ENCODE peak calls at places on chromosomes 7 and 10, in nine cellular contexts. One of them, this sample, is unnamed.
A peak's percentile ranks its signal among the peaks of the same experiment; 100 is the strongest.

GRCh38 chr7:28124413-28124812 is 56.2 kb downstream of the JAZF1 start:
- DNase-seq in right lobe of liver: no peak
- DNase-seq in astrocyte of the cerebellum: no peak
- DNase-seq in heart left ventricle: no peak
- DNase-seq in ovary: no peak
- DNase-seq in A549: no peak
- DNase-seq in BJ: no peak
- DNase-seq in cardiac muscle cell: no peak
- DNase-seq in psoas muscle: no peak
- DNase-seq in this sample: no peak

GRCh38 chr10:49844775-49845561 is 82.8 kb upstream of the OGDHL start:
- DNase-seq in ovary: no peak
- DNase-seq in astrocyte of the cerebellum: peak; percentile 31
- DNase-seq in right lobe of liver: no peak
- DNase-seq in BJ: peak; percentile 9
- DNase-seq in A549: peak; percentile 25
- DNase-seq in cardiac muscle cell: no peak
- DNase-seq in heart left ventricle: no peak
- DNase-seq in psoas muscle: no peak
- DNase-seq in this sample: no peak

GRCh38 chr10:97701438-97702064 is 12.0 kb upstream of the MARVELD1 start:
- DNase-seq in BJ: no peak
- DNase-seq in right lobe of liver: no peak
- DNase-seq in heart left ventricle: no peak
- DNase-seq in A549: peak; percentile 88
- DNase-seq in cardiac muscle cell: peak; percentile 80
- DNase-seq in ovary: no peak
- DNase-seq in astrocyte of the cerebellum: peak; percentile 56
- DNase-seq in psoas muscle: no peak
- DNase-seq in this sample: peak; percentile 73

GRCh38 chr7:132187391-132187790 is 388.9 kb downstream of the PLXNA4 start:
- DNase-seq in right lobe of liver: no peak
- DNase-seq in A549: no peak
- DNase-seq in astrocyte of the cerebellum: no peak
- DNase-seq in heart left ventricle: no peak
- DNase-seq in ovary: no peak
- DNase-seq in BJ: no peak
- DNase-seq in cardiac muscle cell: no peak
- DNase-seq in psoas muscle: no peak
- DNase-seq in this sample: no peak

GRCh38 chr10:4867520-4868356 is 41.7 kb downstream of the AKR1E2 start:
- DNase-seq in BJ: no peak
- DNase-seq in heart left ventricle: no peak
- DNase-seq in A549: no peak
- DNase-seq in psoas muscle: no peak
- DNase-seq in astrocyte of the cerebellum: no peak
- DNase-seq in ovary: no peak
- DNase-seq in right lobe of liver: no peak
- DNase-seq in cardiac muscle cell: peak; percentile 88
- DNase-seq in this sample: no peak

GRCh38 chr7:30681262-30682130 is 760 bp downstream of the CRHR2 start:
- DNase-seq in ovary: peak; percentile 67
- DNase-seq in cardiac muscle cell: peak; percentile 60
- DNase-seq in astrocyte of the cerebellum: no peak
- DNase-seq in right lobe of liver: no peak
- DNase-seq in psoas muscle: no peak
- DNase-seq in BJ: no peak
- DNase-seq in heart left ventricle: no peak
- DNase-seq in A549: no peak
- DNase-seq in this sample: no peak

GRCh38 chr7:123327661-123328060 is 127.9 kb upstream of the SLC13A1 start:
- DNase-seq in psoas muscle: no peak
- DNase-seq in astrocyte of the cerebellum: no peak
- DNase-seq in cardiac muscle cell: no peak
- DNase-seq in ovary: no peak
- DNase-seq in BJ: no peak
- DNase-seq in heart left ventricle: no peak
- DNase-seq in A549: no peak
- DNase-seq in right lobe of liver: no peak
- DNase-seq in this sample: no peak

GRCh38 chr7:121572615-121573014 is 176.5 kb upstream of the FAM3C start:
- DNase-seq in heart left ventricle: no peak
- DNase-seq in cardiac muscle cell: no peak
- DNase-seq in A549: no peak
- DNase-seq in psoas muscle: no peak
- DNase-seq in right lobe of liver: no peak
- DNase-seq in astrocyte of the cerebellum: no peak
- DNase-seq in BJ: no peak
- DNase-seq in ovary: no peak
- DNase-seq in this sample: no peak

GRCh38 chr10:132542086-132542775 is 4.6 kb downstream of the INPP5A start:
- DNase-seq in astrocyte of the cerebellum: no peak
- DNase-seq in psoas muscle: peak; percentile 46
- DNase-seq in right lobe of liver: peak; percentile 60
- DNase-seq in ovary: peak; percentile 29
- DNase-seq in cardiac muscle cell: no peak
- DNase-seq in A549: no peak
- DNase-seq in BJ: no peak
- DNase-seq in heart left ventricle: peak; percentile 29
- DNase-seq in this sample: no peak

DNA sequence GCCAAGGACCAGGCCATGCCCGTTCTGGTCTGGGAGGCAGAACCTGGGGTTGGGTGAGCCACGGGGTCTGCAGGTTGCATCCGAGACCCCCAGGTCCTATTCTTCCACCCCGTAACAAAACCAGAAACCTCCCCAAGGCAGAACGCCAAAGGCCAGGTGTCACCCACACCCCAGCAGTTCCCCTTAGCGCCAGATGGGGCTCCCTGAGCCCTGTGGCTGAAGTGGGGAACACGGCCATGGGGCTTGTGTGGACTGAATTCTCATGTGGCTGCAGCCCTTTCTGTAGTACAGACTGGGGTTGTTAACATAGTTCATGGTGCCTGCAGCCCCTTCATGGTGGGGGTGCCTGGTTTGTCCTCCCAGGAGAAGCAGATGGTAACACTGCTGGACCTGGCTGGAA is 10.2 kb downstream of the BRI3 start:
- DNase-seq in astrocyte of the cerebellum: no peak
- DNase-seq in heart left ventricle: no peak
- DNase-seq in ovary: no peak
- DNase-seq in BJ: no peak
- DNase-seq in A549: no peak
- DNase-seq in right lobe of liver: no peak
- DNase-seq in cardiac muscle cell: no peak
- DNase-seq in psoas muscle: no peak
- DNase-seq in this sample: no peak
- TF ChIP-seq CTCF in astrocyte of the cerebellum: peak; percentile 29
- TF ChIP-seq CTCF in heart left ventricle: no peak
- TF ChIP-seq CTCF in ovary: no peak
- TF ChIP-seq CTCF in BJ: peak; percentile 25
- TF ChIP-seq CTCF in A549: no peak
- TF ChIP-seq CTCF in right lobe of liver: no peak
- TF ChIP-seq CTCF in cardiac muscle cell: peak; percentile 20
- TF ChIP-seq CTCF in psoas muscle: no peak
- TF ChIP-seq CTCF in this sample: no peak

DNA sequence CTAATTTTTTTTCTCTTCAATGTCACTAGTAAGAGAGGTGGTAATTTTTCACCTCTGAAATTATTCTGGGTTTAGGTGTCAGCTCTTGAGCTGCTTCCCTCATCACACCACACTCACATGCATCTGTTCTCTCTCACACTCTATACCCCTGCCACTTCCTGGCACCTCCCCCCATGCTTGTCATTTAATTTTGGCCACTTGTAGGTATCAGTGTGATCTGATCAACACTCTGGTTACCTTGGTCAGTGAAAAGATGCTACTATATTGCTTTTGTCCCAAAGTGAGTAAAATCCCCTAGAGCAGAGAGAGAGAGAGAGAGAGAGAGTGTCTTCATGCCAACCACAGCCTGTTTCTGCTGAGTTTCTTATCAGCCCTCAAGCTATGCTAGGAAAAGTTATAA is 42.5 kb downstream of the STK17A start:
- DNase-seq in A549: no peak
- DNase-seq in right lobe of liver: no peak
- DNase-seq in heart left ventricle: no peak
- DNase-seq in cardiac muscle cell: no peak
- DNase-seq in astrocyte of the cerebellum: no peak
- DNase-seq in psoas muscle: no peak
- DNase-seq in ovary: no peak
- DNase-seq in BJ: no peak
- DNase-seq in this sample: no peak
- H3K4me3 ChIP-seq in A549: no peak overlapping the region
- H3K4me3 ChIP-seq in right lobe of liver: no peak overlapping the region
- H3K4me3 ChIP-seq in heart left ventricle: no peak overlapping the region
- H3K4me3 ChIP-seq in cardiac muscle cell: no peak overlapping the region
- H3K4me3 ChIP-seq in astrocyte of the cerebellum: no peak overlapping the region
- H3K4me3 ChIP-seq in psoas muscle: no peak overlapping the region
- H3K4me3 ChIP-seq in ovary: no peak overlapping the region
- H3K4me3 ChIP-seq in BJ: no peak overlapping the region
- H3K4me3 ChIP-seq in this sample: no peak overlapping the region

DNA sequence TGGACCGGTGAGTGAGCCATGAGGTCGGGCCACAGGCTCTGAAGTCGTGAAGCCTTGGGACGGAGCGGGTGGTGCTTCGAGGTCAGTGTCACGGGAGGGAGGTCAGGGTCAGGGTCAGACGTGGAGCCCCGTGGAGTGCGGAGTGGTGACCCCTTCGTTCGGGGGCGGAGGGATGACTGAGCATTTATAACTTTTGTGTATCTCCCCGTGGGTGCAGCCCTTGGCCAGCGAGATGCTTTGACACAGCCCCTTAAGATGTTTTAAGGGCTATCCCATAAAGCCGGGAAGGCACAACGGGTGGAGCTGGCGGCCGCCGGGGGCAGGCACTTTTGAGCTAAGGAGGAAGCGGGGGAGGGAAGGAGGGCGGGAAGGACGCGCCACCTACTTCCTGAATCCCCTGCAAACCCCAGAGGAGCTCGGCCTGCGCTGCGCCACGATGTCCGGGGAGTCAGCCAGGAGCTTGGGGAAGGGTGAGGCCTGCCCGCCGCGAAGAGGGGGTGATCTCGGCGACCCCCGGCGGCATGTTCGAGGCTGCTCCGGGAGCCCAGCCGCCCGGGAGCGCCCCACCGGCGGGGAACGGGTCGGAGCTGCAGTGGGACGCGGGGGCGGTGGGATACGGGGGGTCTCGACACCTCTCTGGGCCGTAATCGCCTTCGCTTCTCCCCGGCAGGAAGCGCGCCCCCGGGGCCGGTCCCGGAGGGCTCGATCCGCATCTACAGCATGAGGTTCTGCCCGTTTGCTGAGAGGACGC is at the start of gene GSTO1:
- DNase-seq in ovary: peak; percentile 86
- DNase-seq in right lobe of liver: peak; percentile 89
- DNase-seq in heart left ventricle: peak; percentile 90
- DNase-seq in astrocyte of the cerebellum: no peak
- DNase-seq in psoas muscle: peak; percentile 89
- DNase-seq in BJ: no peak
- DNase-seq in A549: peak; percentile 79
- DNase-seq in cardiac muscle cell: peak; percentile 67
- DNase-seq in this sample: no peak
- TF ChIP-seq CTCF in ovary: peak; percentile 17
- TF ChIP-seq CTCF in right lobe of liver: no peak
- TF ChIP-seq CTCF in heart left ventricle: peak; percentile 10
- TF ChIP-seq CTCF in astrocyte of the cerebellum: no peak
- TF ChIP-seq CTCF in psoas muscle: no peak
- TF ChIP-seq CTCF in BJ: peak; percentile 24
- TF ChIP-seq CTCF in A549: no peak
- TF ChIP-seq CTCF in cardiac muscle cell: no peak
- TF ChIP-seq CTCF in this sample: no peak

GRCh38 chr7:100431286-100431735 is 1.7 kb downstream of the MEPCE start:
- DNase-seq in ovary: peak; percentile 58
- DNase-seq in A549: no peak
- DNase-seq in astrocyte of the cerebellum: no peak
- DNase-seq in cardiac muscle cell: no peak
- DNase-seq in psoas muscle: no peak
- DNase-seq in heart left ventricle: no peak
- DNase-seq in right lobe of liver: peak; percentile 58
- DNase-seq in BJ: no peak
- DNase-seq in this sample: no peak
- H3K4me3 ChIP-seq in ovary: peak overlapping the region; percentile 70
- H3K4me3 ChIP-seq in A549: no peak overlapping the region
- H3K4me3 ChIP-seq in astrocyte of the cerebellum: peak overlapping the region; percentile 65
- H3K4me3 ChIP-seq in cardiac muscle cell: no peak overlapping the region
- H3K4me3 ChIP-seq in psoas muscle: peak overlapping the region; percentile 97
- H3K4me3 ChIP-seq in heart left ventricle: peak overlapping the region; percentile 99
- H3K4me3 ChIP-seq in right lobe of liver: no peak overlapping the region
- H3K4me3 ChIP-seq in BJ: peak overlapping the region; percentile 84
- H3K4me3 ChIP-seq in this sample: peak overlapping the region; percentile 76

GRCh38 chr10:59227136-59227673 is 50.8 kb downstream of the PHYHIPL start:
- DNase-seq in right lobe of liver: no peak
- DNase-seq in BJ: no peak
- DNase-seq in psoas muscle: no peak
- DNase-seq in ovary: no peak
- DNase-seq in cardiac muscle cell: no peak
- DNase-seq in heart left ventricle: no peak
- DNase-seq in A549: no peak
- DNase-seq in astrocyte of the cerebellum: no peak
- DNase-seq in this sample: no peak
- TF ChIP-seq CTCF in right lobe of liver: peak; percentile 10
- TF ChIP-seq CTCF in BJ: no peak
- TF ChIP-seq CTCF in psoas muscle: no peak
- TF ChIP-seq CTCF in ovary: no peak
- TF ChIP-seq CTCF in cardiac muscle cell: no peak
- TF ChIP-seq CTCF in heart left ventricle: no peak
- TF ChIP-seq CTCF in A549: peak; percentile 18
- TF ChIP-seq CTCF in astrocyte of the cerebellum: no peak
- TF ChIP-seq CTCF in this sample: no peak

DNA sequence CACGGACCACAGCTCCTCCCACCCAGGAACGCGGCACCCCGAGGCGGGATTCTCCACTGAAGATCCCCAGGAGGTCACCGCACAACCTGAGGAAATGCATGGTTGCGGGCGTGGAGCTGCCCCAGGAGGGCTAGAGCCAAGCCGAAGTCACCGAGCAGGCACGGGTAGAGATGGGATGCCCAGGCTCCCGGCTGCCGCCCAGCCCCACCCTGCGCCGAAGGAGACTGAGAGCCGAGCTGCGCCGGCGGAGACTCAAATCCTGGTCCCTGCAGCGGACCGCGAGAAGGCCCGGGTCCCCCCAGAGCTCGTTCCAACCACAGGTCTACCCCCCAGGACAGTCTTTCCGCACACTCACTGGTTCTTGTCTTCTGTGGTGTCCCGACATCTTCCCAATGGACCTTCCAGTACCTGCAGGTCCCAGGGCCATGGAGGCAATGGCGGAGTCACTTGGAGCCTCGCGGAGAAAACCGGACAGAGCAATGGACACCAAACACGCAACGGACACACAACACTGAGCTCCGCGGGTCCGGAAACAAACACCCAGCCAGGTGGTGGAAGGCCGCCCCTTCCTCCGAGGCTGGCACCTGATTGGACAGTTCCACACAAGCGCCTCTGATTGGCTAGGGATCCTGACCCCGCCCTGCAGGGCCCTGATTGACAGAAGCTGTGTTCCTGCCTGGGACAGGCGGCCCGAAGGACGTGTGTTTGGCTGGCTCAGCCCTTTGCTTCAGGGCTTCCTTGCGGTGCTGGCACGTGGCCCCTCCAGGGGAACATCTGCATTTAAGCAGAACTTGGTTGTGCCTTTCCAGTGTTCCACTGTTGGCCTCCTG is 331.9 kb upstream of the NUPR2 start:
- DNase-seq in cardiac muscle cell: no peak
- DNase-seq in heart left ventricle: peak; percentile 57
- DNase-seq in BJ: no peak
- DNase-seq in right lobe of liver: no peak
- DNase-seq in astrocyte of the cerebellum: no peak
- DNase-seq in ovary: peak; percentile 55
- DNase-seq in psoas muscle: peak; percentile 51
- DNase-seq in A549: no peak
- DNase-seq in this sample: no peak
- H3K4me3 ChIP-seq in cardiac muscle cell: no peak overlapping the region
- H3K4me3 ChIP-seq in heart left ventricle: no peak overlapping the region
- H3K4me3 ChIP-seq in BJ: no peak overlapping the region
- H3K4me3 ChIP-seq in right lobe of liver: no peak overlapping the region
- H3K4me3 ChIP-seq in astrocyte of the cerebellum: no peak overlapping the region
- H3K4me3 ChIP-seq in ovary: no peak overlapping the region
- H3K4me3 ChIP-seq in psoas muscle: no peak overlapping the region
- H3K4me3 ChIP-seq in A549: no peak overlapping the region
- H3K4me3 ChIP-seq in this sample: no peak overlapping the region

This sample was measured in HFF-Myc.